ENCODE peak calls at places on chromosomes 3 and 15, in nine cellular contexts. U is CD4-positive, alpha-beta T cell; J is SW480; S is activated CD4-positive, alpha-beta T cell treated with anti-CD3 and anti-CD28 coated beads, Interleukin-2, amount 50 U/mL, for 48 hours; P is activated CD8-positive, alpha-beta memory T cell treated with anti-CD3 and anti-CD28 coated beads, Interleukin-2, amount 50 U/mL, for 48 hours; A is NCI-H748 treated with DMSO at 0.1 percent for 48 hours; E is T47D; M is activated naive CD4-positive, alpha-beta T cell treated with anti-CD3 and anti-CD28 coated beads for 36 hours; N is activated naive CD8-positive, alpha-beta T cell treated with anti-CD3 and anti-CD28 coated beads, Interleukin-2, amount 50 U/mL, for 24 hours. T is an unnamed sample.
A peak's percentile ranks its signal among the peaks of the same experiment; 100 is the strongest.

GRCh38 chr15:48530528-48530927 is 115.0 kb downstream of the FBN1 start:
- DNase-seq in J (no peak), M (no peak), U (no peak), E (no peak), S (no peak), N (no peak), A (no peak), P (no peak), T (no peak)

GRCh38 chr15:56987286-56987685 is 68.8 kb downstream of the TCF12 start:
- DNase-seq in N (no peak), S (no peak), J (no peak), A (no peak), M (no peak), P (no peak), U (no peak), E (no peak), T (no peak)

GRCh38 chr3:149015383-149015782 is 24.0 kb downstream of the GYG1 start:
- DNase-seq in N (no peak), J (no peak), A (no peak), S (no peak), E (no peak), P (no peak), U (no peak), M (no peak), T (no peak)

GRCh38 chr15:31304736-31305365 is 21.8 kb upstream of the KLF13 start:
- DNase-seq in E (no peak), A (peak; percentile 47), N (no peak), P (no peak), J (no peak), U (no peak), S (no peak), M (no peak), T (no peak)

GRCh38 chr15:91281991-91282390 is 181.9 kb downstream of the SV2B start:
- DNase-seq in U (no peak), A (no peak), N (no peak), S (no peak), E (no peak), P (no peak), M (no peak), J (no peak), T (no peak)

GRCh38 chr15:63481105-63481810 is 23.1 kb upstream of the USP3 start:
- DNase-seq in N (no peak), U (no peak), J (peak; percentile 70), S (peak; percentile 62), E (no peak), P (no peak), M (peak; percentile 73), A (no peak), T (no peak)

GRCh38 chr3:18351823-18352744 is 73.1 kb downstream of the SATB1 start:
- DNase-seq in P (peak; percentile 61), J (no peak), U (no peak), M (no peak), S (no peak), N (no peak), A (peak; percentile 87), E (peak; percentile 52), T (no peak)

GRCh38 chr3:106745344-106746168 is 631.7 kb upstream of the CCDC54 start:
- DNase-seq in A (no peak), U (no peak), E (no peak), M (no peak), J (no peak), S (no peak), P (no peak), N (no peak), T (peak; percentile 95)

GRCh38 chr3:129315386-129315991 is 36.8 kb downstream of the HMCES start:
- DNase-seq in M (peak; percentile 44), S (peak; percentile 47), P (peak; percentile 78), U (no peak), A (no peak), E (peak; percentile 63), J (peak; percentile 17), N (peak; percentile 35), T (peak; percentile 28)

GRCh38 chr3:151890721-151891141 is 17.3 kb downstream of the SUCNR1 start:
- DNase-seq in J (peak; percentile 15), A (peak; percentile 88), S (no peak), P (no peak), N (no peak), M (no peak), E (peak; percentile 74), U (no peak), T (no peak)

GRCh38 chr3:64120876-64121275 is 97.6 kb upstream of the PSMD6 start:
- DNase-seq in A (no peak), J (no peak), S (no peak), N (no peak), U (no peak), M (no peak), P (no peak), E (no peak), T (no peak)

GRCh38 chr3:62201438-62202035 is 171.8 kb downstream of the FEZF2 start:
- DNase-seq in A (peak; percentile 27), U (no peak), P (no peak), M (peak; percentile 10), J (peak; percentile 29), N (no peak), S (no peak), E (peak; percentile 40), T (peak; percentile 68)

GRCh38 chr3:38652934-38653333 is 3.4 kb upstream of the SCN5A start:
- DNase-seq in E (no peak), N (no peak), U (no peak), S (no peak), J (no peak), P (no peak), A (no peak), M (no peak), T (no peak)

GRCh38 chr15:79640206-79640605 is 208.1 kb downstream of the MINAR1 start:
- DNase-seq in E (no peak), P (no peak), A (no peak), U (no peak), S (no peak), N (no peak), J (peak; percentile 45), M (no peak), T (peak; percentile 79)

GRCh38 chr3:149717391-149718056 is 34.8 kb downstream of the COMMD2 start:
- DNase-seq in A (peak; percentile 1), S (peak; percentile 35), U (no peak), N (peak; percentile 9), J (peak; percentile 81), P (no peak), E (peak; percentile 90), M (peak; percentile 50), T (peak; percentile 90)

GRCh38 chr15:54149115-54149531 is 170.9 kb downstream of the UNC13C start:
- DNase-seq in P (no peak), E (no peak), M (no peak), S (no peak), A (no peak), N (no peak), J (no peak), U (no peak), T (peak; percentile 13)

GRCh38 chr3:178532414-178532813 is 3.8 kb upstream of the KCNMB2 start:
- DNase-seq in P (no peak), A (no peak), M (no peak), J (no peak), S (no peak), E (no peak), U (no peak), N (no peak), T (peak; percentile 22)

GRCh38 chr3:89179355-89179997 is 72.1 kb downstream of the EPHA3 start:
- DNase-seq in S (no peak), E (no peak), J (no peak), M (no peak), A (no peak), P (no peak), N (no peak), U (no peak), T (no peak)

GRCh38 chr3:113890256-113890900 is 51.8 kb downstream of the GRAMD1C start:
- DNase-seq in J (peak; percentile 11), S (no peak), U (no peak), M (no peak), P (no peak), A (no peak), E (peak; percentile 65), N (no peak), T (no peak)

T was measured in fibroblast of pulmonary artery.